ENCODE peak calls at places on chromosomes 1 and 21, in eight cellular contexts. F, P, C, Y, W, M, Z and U are unnamed samples.

GRCh38 chr1:36924282-36924791 is 110.0 kb downstream of the GRIK3 start:
- DNase-seq in W (no peak), M (peak; percentile 84), Y (no peak), Z (peak; percentile 54), C (peak; percentile 52), F (peak; percentile 74), P (no peak), U (peak; percentile 25)

GRCh38 chr1:111737216-111738132 is 1.7 kb downstream of the INKA2 start:
- DNase-seq in C (no peak), Y (no peak), P (no peak), F (no peak), W (no peak), Z (no peak), M (no peak), U (no peak)

GRCh38 chr1:182355718-182356098 is 35.9 kb downstream of the GLUL start:
- DNase-seq in P (no peak), F (no peak), W (no peak), M (no peak), Z (no peak), Y (no peak), C (no peak), U (no peak)

GRCh38 chr1:34867421-34867820 is 7.9 kb upstream of the SMIM12 start:
- DNase-seq in M (no peak), P (no peak), Z (no peak), Y (no peak), W (no peak), F (no peak), C (no peak), U (no peak)

GRCh38 chr1:34688358-34688757 is 66.5 kb upstream of the GJB5 start:
- DNase-seq in F (no peak), Y (no peak), Z (no peak), W (no peak), P (no peak), C (no peak), M (no peak), U (no peak)

GRCh38 chr21:29265690-29266479 is 32.8 kb upstream of the BACH1 start:
- DNase-seq in C (no peak), W (no peak), Y (no peak), Z (no peak), M (no peak), F (no peak), P (no peak), U (no peak)

GRCh38 chr1:230877924-230878583 is 9.7 kb upstream of the C1orf198 start:
- DNase-seq in Y (no peak), Z (no peak), C (no peak), M (no peak), F (no peak), P (no peak), W (no peak), U (no peak)

GRCh38 chr1:25028910-25029599 is 99.0 kb upstream of the RUNX3 start:
- DNase-seq in W (no peak), C (no peak), F (no peak), M (no peak), P (no peak), Z (no peak), Y (no peak), U (no peak)

GRCh38 chr1:9316080-9316444 is 23.4 kb downstream of the SPSB1 start:
- DNase-seq in Y (no peak), Z (no peak), W (no peak), C (no peak), M (no peak), F (no peak), P (no peak), U (no peak)

GRCh38 chr1:160453443-160453842 is 53.1 kb downstream of the VANGL2 start:
- DNase-seq in M (no peak), Y (no peak), F (no peak), Z (no peak), C (no peak), P (no peak), W (no peak), U (no peak)

GRCh38 chr21:44742418-44743153 is 31.2 kb upstream of the TSPEAR start:
- DNase-seq in Z (no peak), C (no peak), W (no peak), P (peak; percentile 50), Y (no peak), F (no peak), M (no peak), U (no peak)

GRCh38 chr1:105138445-105138821 is 1388.7 kb downstream of the AMY1C start:
- DNase-seq in F (no peak), M (no peak), Y (no peak), W (no peak), P (no peak), C (peak; percentile 17), Z (no peak), U (no peak)

GRCh38 chr1:168476588-168477379 is 67.0 kb downstream of the XCL2 start:
- DNase-seq in P (no peak), W (no peak), Z (no peak), Y (no peak), C (peak; percentile 18), M (no peak), F (no peak), U (no peak)

DNA sequence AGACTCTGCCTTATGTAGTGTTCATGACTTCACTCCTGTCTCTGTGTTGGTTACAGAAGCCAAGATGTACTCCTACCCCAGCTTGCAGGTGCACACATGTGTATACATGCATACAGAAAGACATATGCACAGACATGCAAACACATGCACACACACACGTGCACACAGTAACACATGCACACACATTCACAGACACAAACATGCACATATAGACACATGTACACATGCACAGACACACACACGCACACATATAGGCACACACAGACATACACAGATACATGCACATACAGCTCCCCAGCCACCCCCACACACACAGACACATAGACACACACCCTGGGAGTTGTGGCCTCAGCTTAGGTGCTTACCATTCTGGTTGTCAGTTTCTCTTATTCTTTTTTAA is 362.6 kb upstream of the C1orf174 start:
- DNase-seq in C (no peak), Z (no peak), M (no peak), Y (no peak), P (no peak), W (no peak), F (no peak), U (no peak)
- H3K9me3 ChIP-seq in C (no peaks in the 10 kb centered on the region), Z (peaks cover 10% of the 10 kb centered on the region), M (peaks cover 21% of the 10 kb centered on the region), Y (peaks cover 21% of the 10 kb centered on the region), P (no peaks in the 10 kb centered on the region), W (no peaks in the 10 kb centered on the region), F (peaks cover 5% of the 10 kb centered on the region), U (peaks cover 2% of the 10 kb centered on the region)

GRCh38 chr21:33025106-33025470 is 647 bp upstream of the OLIG2 start:
- DNase-seq in Y (no peak), Z (no peak), F (no peak), M (peak; percentile 81), C (no peak), W (no peak), P (no peak), U (no peak)
- H3K9me3 ChIP-seq in Y (no peaks in the 10 kb centered on the region), Z (no peaks in the 10 kb centered on the region), F (no peaks in the 10 kb centered on the region), M (no peaks in the 10 kb centered on the region), C (no peaks in the 10 kb centered on the region), W (no peaks in the 10 kb centered on the region), P (no peaks in the 10 kb centered on the region), U (no peaks in the 10 kb centered on the region)

GRCh38 chr1:3921786-3922185 is 21.7 kb upstream of the C1orf174 start:
- DNase-seq in Y (no peak), Z (no peak), F (peak; percentile 14), C (no peak), W (no peak), M (no peak), P (no peak), U (no peak)
- H3K9me3 ChIP-seq in Y (no peaks in the 10 kb centered on the region), Z (no peaks in the 10 kb centered on the region), F (no peaks in the 10 kb centered on the region), C (no peaks in the 10 kb centered on the region), W (no peaks in the 10 kb centered on the region), M (no peaks in the 10 kb centered on the region), P (no peaks in the 10 kb centered on the region), U (no peaks in the 10 kb centered on the region)

GRCh38 chr21:31660134-31660565 is 657 bp downstream of the SOD1 start:
- DNase-seq in C (no peak), M (no peak), Z (peak; percentile 36), W (peak; percentile 7), P (peak; percentile 37), Y (no peak), F (peak; percentile 87), U (no peak)

GRCh38 chr21:31656199-31657095 is 3.0 kb upstream of the SOD1 start:
- DNase-seq in W (no peak), Z (no peak), Y (no peak), M (no peak), C (no peak), P (no peak), F (no peak), U (no peak)

GRCh38 chr21:31654340-31654739 is 5.2 kb upstream of the SOD1 start:
- DNase-seq in M (peak; percentile 55), Y (no peak), P (no peak), C (no peak), Z (no peak), F (no peak), W (no peak), U (no peak)

GRCh38 chr21:31659286-31660133 is at the start of gene SOD1:
- DNase-seq in P (peak; percentile 97), Y (peak; percentile 95), W (peak; percentile 72), M (peak; percentile 94), F (peak; percentile 98), C (peak; percentile 96), Z (peak; percentile 96), U (peak; percentile 97)

GRCh38 chr21:31658053-31658452 is 1.4 kb upstream of the SOD1 start:
- DNase-seq in P (no peak), Y (no peak), W (no peak), Z (no peak), C (no peak), M (no peak), F (no peak), U (no peak)
- H3K9me3 ChIP-seq in P (no peaks in the 10 kb centered on the region), Y (no peaks in the 10 kb centered on the region), W (no peaks in the 10 kb centered on the region), Z (no peaks in the 10 kb centered on the region), C (no peaks in the 10 kb centered on the region), M (no peaks in the 10 kb centered on the region), F (no peaks in the 10 kb centered on the region), U (no peaks in the 10 kb centered on the region)

DNA sequence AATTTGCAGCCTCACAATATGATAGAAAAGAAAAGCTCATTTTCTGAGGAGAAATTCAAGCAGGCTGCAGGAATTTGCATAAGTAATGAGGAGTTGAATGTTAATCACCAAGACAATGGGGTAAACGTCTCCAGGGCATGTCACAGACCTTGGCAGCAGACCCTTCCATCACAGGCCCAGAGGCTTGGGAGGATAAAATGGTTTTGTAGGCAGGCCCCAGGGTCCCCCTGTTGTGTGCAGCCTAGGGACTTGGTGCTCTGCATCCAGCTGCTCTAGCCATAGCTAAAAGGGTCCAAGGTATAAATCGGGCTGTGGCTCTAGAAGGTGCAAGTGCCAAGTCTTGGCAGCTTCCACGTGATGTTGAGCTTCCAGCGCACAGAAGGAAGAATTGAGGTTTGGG is 112.2 kb upstream of the FMN2 start:
- DNase-seq in M (no peak), W (no peak), P (no peak), F (no peak), C (no peak), Y (no peak), Z (no peak), U (no peak)
- H3K9me3 ChIP-seq in M (peaks cover 34% of the 10 kb centered on the region), W (peaks cover 36% of the 10 kb centered on the region), P (no peaks in the 10 kb centered on the region), F (peaks cover 6% of the 10 kb centered on the region), C (no peaks in the 10 kb centered on the region), Y (peaks cover 27% of the 10 kb centered on the region), Z (peaks cover 10% of the 10 kb centered on the region), U (peaks cover 3% of the 10 kb centered on the region)

GRCh38 chr1:49626474-49626873 is 397.3 kb downstream of the AGBL4 start:
- DNase-seq in Y (no peak), W (no peak), Z (no peak), P (no peak), F (no peak), M (no peak), C (no peak), U (no peak)
- H3K9me3 ChIP-seq in Y (no peaks in the 10 kb centered on the region), W (no peaks in the 10 kb centered on the region), Z (no peaks in the 10 kb centered on the region), P (no peaks in the 10 kb centered on the region), F (no peaks in the 10 kb centered on the region), M (peaks cover 94% of the 10 kb centered on the region), C (no peaks in the 10 kb centered on the region), U (no peaks in the 10 kb centered on the region)

GRCh38 chr1:2906620-2907019 is 105.1 kb upstream of the TTC34 start:
- DNase-seq in Y (no peak), Z (no peak), F (no peak), M (no peak), C (no peak), P (no peak), W (no peak), U (no peak)
- H3K9me3 ChIP-seq in Y (no peaks in the 10 kb centered on the region), Z (no peaks in the 10 kb centered on the region), F (no peaks in the 10 kb centered on the region), M (peaks cover 89% of the 10 kb centered on the region), C (no peaks in the 10 kb centered on the region), P (no peaks in the 10 kb centered on the region), W (no peaks in the 10 kb centered on the region), U (no peaks in the 10 kb centered on the region)